ENCODE peak calls at places on chromosomes 7 and 10, in seven cellular contexts. C is ovary; P is T-helper 17 cell; E is activated CD8-positive, alpha-beta memory T cell treated with anti-CD3 and anti-CD28 coated beads, Interleukin-2, amount 50 U/mL, for 48 hours; S is EL; B is NCI-H1092 treated with DMSO at 0.1 percent for 48 hours; M is ELR. Q is an unnamed sample.

GRCh38 chr10:49037187-49037586 is 78.1 kb downstream of the VSTM4 start:
- DNase-seq in B (no peak), C (no peak), M (peak), P (no peak), E (no peak), S (peak), Q (no peak)

GRCh38 chr10:101161494-101162299 is 30.6 kb downstream of the TLX1 start:
- DNase-seq in B (peak), E (peak), M (peak), S (peak), P (peak), C (peak), Q (peak)

GRCh38 chr7:19482628-19483027 is 226.2 kb downstream of the POLR1F start:
- DNase-seq in E (no peak), M (no peak), S (no peak), B (no peak), P (no peak), C (no peak), Q (no peak)

GRCh38 chr7:159083698-159084068 is 61.0 kb downstream of the VIPR2 start:
- DNase-seq in M (no peak), C (no peak), E (no peak), B (no peak), S (no peak), P (no peak), Q (no peak)

GRCh38 chr7:143296686-143297085 is 8.5 kb downstream of the CASP2 start:
- DNase-seq in C (no peak), P (no peak), E (no peak), B (no peak), S (no peak), M (no peak), Q (no peak)

GRCh38 chr7:95471076-95471475 is 14.7 kb upstream of the ASB4 start:
- DNase-seq in B (peak), M (no peak), E (no peak), P (no peak), S (no peak), C (no peak), Q (no peak)

GRCh38 chr10:106565546-106565945 is 599.0 kb downstream of the SORCS1 start:
- DNase-seq in P (no peak), S (peak), E (no peak), B (no peak), M (peak), C (no peak), Q (no peak)

GRCh38 chr7:155590215-155591023 is 44.1 kb upstream of the CNPY1 start:
- DNase-seq in C (no peak), B (peak), E (no peak), S (no peak), P (no peak), M (no peak), Q (peak)

GRCh38 chr7:88664630-88665233 is 94.8 kb upstream of the ZNF804B start:
- DNase-seq in M (peak), B (no peak), S (no peak), C (no peak), E (no peak), P (no peak), Q (no peak)

GRCh38 chr7:158815046-158815445 is 14.3 kb downstream of the ESYT2 start:
- DNase-seq in E (no peak), C (no peak), B (no peak), S (no peak), M (no peak), P (no peak), Q (peak)

GRCh38 chr7:27586825-27587224 is 75.9 kb downstream of the HIBADH start:
- DNase-seq in C (no peak), M (no peak), S (no peak), E (no peak), P (no peak), B (peak), Q (no peak)

GRCh38 chr10:116815641-116816415 is 33.5 kb upstream of the ENO4 start:
- DNase-seq in E (no peak), C (no peak), S (peak), M (peak), B (no peak), P (no peak), Q (no peak)

GRCh38 chr7:21184956-21185355 is 242.9 kb upstream of the SP4 start:
- DNase-seq in P (no peak), E (no peak), M (no peak), S (no peak), B (no peak), C (no peak), Q (no peak)

GRCh38 chr10:96642973-96643372 is 56.2 kb upstream of the TM9SF3 start:
- DNase-seq in C (peak), S (peak), E (peak), P (peak), M (peak), B (peak), Q (peak)

GRCh38 chr7:101093907-101094306 is 8.6 kb downstream of the TRIM56 start:
- DNase-seq in S (peak), C (no peak), E (no peak), P (no peak), B (no peak), M (peak), Q (no peak)

GRCh38 chr7:45203459-45203858 is 45.9 kb downstream of the RAMP3 start:
- DNase-seq in S (no peak), M (no peak), C (no peak), P (no peak), B (no peak), E (no peak), Q (no peak)

GRCh38 chr7:101362334-101363195 is at the start of gene COL26A1:
- DNase-seq in E (no peak), C (peak), M (peak), P (no peak), S (peak), B (peak), Q (peak)

GRCh38 chr7:38682602-38683001 is 51.4 kb upstream of the AMPH start:
- DNase-seq in P (no peak), M (no peak), B (peak), E (no peak), S (no peak), C (no peak), Q (peak)